ENCODE peak calls at places on chromosomes 1 and 21, in five cellular contexts. X is fibroblast of lung, R is PC-3, F is endodermal cell, T is colonic mucosa. O is an unnamed sample.

GRCh38 chr1:177286396-177286795 is 115.6 kb downstream of the BRINP2 start:
- DNase-seq in F (no peak), T (no peak), R (no peak), X (peak; percentile 95), O (no peak)

GRCh38 chr21:31873275-31873695 is 465 bp downstream of the HUNK start:
- DNase-seq in R (no peak), F (peak; percentile 78), T (peak; percentile 45), X (no peak), O (no peak)

GRCh38 chr1:206643118-206643698 is 7.9 kb downstream of the DYRK3 start:
- DNase-seq in T (no peak), R (no peak), X (no peak), F (no peak), O (no peak)

GRCh38 chr1:4590766-4591165 is 63.6 kb upstream of the AJAP1 start:
- DNase-seq in T (no peak), X (no peak), R (no peak), F (no peak), O (no peak)

GRCh38 chr1:234479310-234479559 is 256 bp upstream of the TARBP1 start:
- DNase-seq in T (no peak), R (no peak), X (no peak), F (no peak), O (no peak)

GRCh38 chr1:21174638-21175323 is 1.9 kb downstream of the EIF4G3 start:
- DNase-seq in F (no peak), X (peak; percentile 69), R (peak; percentile 27), T (no peak), O (peak; percentile 53)

GRCh38 chr21:15992171-15992570 is 262.4 kb downstream of the USP25 start:
- DNase-seq in T (no peak), F (no peak), X (peak; percentile 62), R (peak; percentile 58), O (peak; percentile 97)

GRCh38 chr1:220874201-220874655 is 5.0 kb upstream of the HLX start:
- DNase-seq in R (peak; percentile 72), F (peak; percentile 85), X (peak; percentile 70), T (peak; percentile 67), O (peak; percentile 93)

GRCh38 chr1:226611301-226611700 is 62.7 kb downstream of the STUM start:
- DNase-seq in F (peak; percentile 49), R (no peak), X (no peak), T (no peak), O (no peak)

GRCh38 chr1:221074325-221074724 is 195.1 kb downstream of the HLX start:
- DNase-seq in T (no peak), X (no peak), R (peak; percentile 34), F (no peak), O (no peak)

GRCh38 chr1:31127266-31127665 is 61.7 kb upstream of the PUM1 start:
- DNase-seq in T (no peak), X (peak; percentile 42), F (no peak), R (no peak), O (no peak)

GRCh38 chr1:213481395-213481794 is 430.4 kb downstream of the RPS6KC1 start:
- DNase-seq in X (no peak), R (no peak), F (no peak), T (no peak), O (no peak)

GRCh38 chr1:23194119-23194984 is 22.9 kb downstream of the HTR1D start:
- DNase-seq in X (peak; percentile 60), T (no peak), R (peak; percentile 77), F (no peak), O (no peak)

GRCh38 chr1:32651461-32652073 is 559 bp downstream of the RBBP4 start:
- DNase-seq in R (peak; percentile 33), X (no peak), F (no peak), T (no peak), O (no peak)

GRCh38 chr1:119621714-119622113 is 26.4 kb downstream of the ZNF697 start:
- DNase-seq in T (peak; percentile 52), R (no peak), X (no peak), F (no peak), O (no peak)

GRCh38 chr1:5896706-5897105 is 95.5 kb downstream of the NPHP4 start:
- DNase-seq in X (no peak), F (peak; percentile 81), T (no peak), R (no peak), O (no peak)

GRCh38 chr1:109498161-109498801 is 4.4 kb downstream of the CYB561D1 start:
- DNase-seq in T (no peak), X (peak; percentile 25), F (peak; percentile 92), R (peak; percentile 28), O (peak; percentile 48)

GRCh38 chr1:198179556-198179981 is 22.8 kb downstream of the NEK7 start:
- DNase-seq in F (no peak), T (no peak), R (peak; percentile 11), X (peak; percentile 73), O (no peak)

GRCh38 chr1:110606784-110607662 is 865 bp upstream of the KCNA2 start:
- DNase-seq in X (no peak), F (peak; percentile 81), R (no peak), T (no peak), O (peak; percentile 10)

GRCh38 chr1:220750126-220750525 is 2.0 kb downstream of the MTARC2 start:
- DNase-seq in X (peak; percentile 48), R (no peak), F (no peak), T (no peak), O (peak; percentile 16)

GRCh38 chr21:33940846-33941245 is 25.2 kb upstream of the ATP5PO start:
- DNase-seq in F (no peak), X (peak; percentile 57), T (no peak), R (no peak), O (no peak)

GRCh38 chr1:27887215-27888035 is 15.1 kb downstream of the THEMIS2 start:
- DNase-seq in T (no peak), F (no peak), X (no peak), R (no peak), O (no peak)

GRCh38 chr1:2796890-2797740 is 4.4 kb downstream of the TTC34 start:
- DNase-seq in X (no peak), T (no peak), F (no peak), R (no peak), O (no peak)

GRCh38 chr1:93629101-93630059 is 52.3 kb downstream of the BCAR3 start:
- DNase-seq in R (peak; percentile 85), X (peak; percentile 90), T (peak; percentile 62), F (no peak), O (peak; percentile 82)

GRCh38 chr21:32184485-32184884 is 94.4 kb downstream of the MIS18A start:
- DNase-seq in T (no peak), X (no peak), R (no peak), F (peak; percentile 63), O (no peak)

GRCh38 chr1:64242895-64243756 is 39.7 kb downstream of the UBE2U start:
- DNase-seq in F (no peak), R (peak; percentile 72), T (no peak), X (peak; percentile 80), O (peak; percentile 46)

DNA sequence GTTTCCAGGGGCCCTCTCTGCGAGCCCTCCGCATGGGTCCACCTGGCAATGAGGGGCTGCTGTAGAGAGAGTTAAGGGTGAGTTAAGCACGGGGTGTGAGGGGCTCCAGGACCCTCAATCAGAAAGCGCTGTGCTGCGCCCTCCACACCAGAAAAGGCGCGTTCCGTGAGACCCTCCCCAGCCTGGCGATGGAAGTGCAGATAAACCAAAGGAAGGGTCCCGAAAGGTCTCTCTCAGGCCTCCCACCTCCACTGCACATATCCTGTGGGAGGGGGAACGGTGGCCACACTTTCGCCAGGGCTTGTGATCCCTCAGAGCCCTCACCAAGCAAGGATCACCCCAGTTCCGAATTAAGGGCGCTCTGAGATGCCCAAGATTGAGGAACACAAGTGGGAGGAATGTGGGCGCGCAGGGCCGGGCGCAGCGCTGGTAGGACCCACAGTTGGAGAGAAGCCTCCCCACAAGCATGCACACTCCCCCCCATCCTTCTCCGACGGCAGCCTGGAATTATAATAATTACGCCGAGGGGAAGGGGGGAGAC is 1.1 kb downstream of the WNT3A start:
- DNase-seq in R (no peak), F (peak; percentile 55), T (no peak), X (no peak), O (no peak)
- H3K9ac ChIP-seq in R (no peak overlapping the region), F (no peak overlapping the region), T (no peak overlapping the region), X (no peak overlapping the region), O (no peak overlapping the region)

DNA sequence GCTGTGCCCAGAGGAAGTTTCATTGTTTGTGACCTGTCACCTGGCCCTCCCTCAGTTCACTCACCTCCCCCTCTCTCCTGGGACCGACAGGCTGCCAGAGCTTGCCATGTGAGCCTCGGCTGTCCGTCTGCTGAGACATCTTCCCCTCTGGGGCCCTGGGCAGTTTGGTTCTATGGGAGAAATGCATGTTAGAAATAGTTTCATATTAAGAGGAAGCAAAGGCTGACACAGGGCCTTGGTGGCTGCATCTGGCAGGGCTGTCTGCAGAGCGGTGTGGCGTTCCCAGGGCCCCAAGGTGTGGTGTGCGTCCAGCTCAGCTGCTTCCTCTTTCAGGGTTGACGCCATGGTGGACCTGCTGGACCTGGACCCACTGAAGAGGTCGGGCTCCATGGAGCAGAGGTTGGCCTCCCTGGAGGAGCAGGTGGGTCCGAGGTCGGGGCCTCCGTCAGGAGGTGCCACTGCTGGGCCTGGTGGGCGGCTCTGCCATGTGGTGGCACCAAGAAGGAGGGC is 31.9 kb upstream of the LRRC3 start:
- DNase-seq in R (no peak), T (no peak), F (peak; percentile 47), X (no peak), O (no peak)
- H3K9ac ChIP-seq in R (no peak overlapping the region), T (no peak overlapping the region), F (no peak overlapping the region), X (no peak overlapping the region), O (no peak overlapping the region)

GRCh38 chr1:35565742-35566133 is 7.4 kb upstream of the TFAP2E start:
- DNase-seq in R (no peak), F (peak; percentile 30), X (no peak), T (no peak), O (no peak)

GRCh38 chr1:35563166-35563565 is 5.6 kb downstream of the NCDN start:
- DNase-seq in X (no peak), F (no peak), T (no peak), R (no peak), O (no peak)

GRCh38 chr1:35567947-35568558 is 5.1 kb upstream of the TFAP2E start:
- DNase-seq in R (no peak), T (no peak), X (no peak), F (no peak), O (no peak)

GRCh38 chr1:35564037-35564883 is 6.7 kb downstream of the NCDN start:
- DNase-seq in T (peak; percentile 88), R (peak; percentile 81), F (peak; percentile 95), X (peak; percentile 79), O (peak; percentile 70)

DNA sequence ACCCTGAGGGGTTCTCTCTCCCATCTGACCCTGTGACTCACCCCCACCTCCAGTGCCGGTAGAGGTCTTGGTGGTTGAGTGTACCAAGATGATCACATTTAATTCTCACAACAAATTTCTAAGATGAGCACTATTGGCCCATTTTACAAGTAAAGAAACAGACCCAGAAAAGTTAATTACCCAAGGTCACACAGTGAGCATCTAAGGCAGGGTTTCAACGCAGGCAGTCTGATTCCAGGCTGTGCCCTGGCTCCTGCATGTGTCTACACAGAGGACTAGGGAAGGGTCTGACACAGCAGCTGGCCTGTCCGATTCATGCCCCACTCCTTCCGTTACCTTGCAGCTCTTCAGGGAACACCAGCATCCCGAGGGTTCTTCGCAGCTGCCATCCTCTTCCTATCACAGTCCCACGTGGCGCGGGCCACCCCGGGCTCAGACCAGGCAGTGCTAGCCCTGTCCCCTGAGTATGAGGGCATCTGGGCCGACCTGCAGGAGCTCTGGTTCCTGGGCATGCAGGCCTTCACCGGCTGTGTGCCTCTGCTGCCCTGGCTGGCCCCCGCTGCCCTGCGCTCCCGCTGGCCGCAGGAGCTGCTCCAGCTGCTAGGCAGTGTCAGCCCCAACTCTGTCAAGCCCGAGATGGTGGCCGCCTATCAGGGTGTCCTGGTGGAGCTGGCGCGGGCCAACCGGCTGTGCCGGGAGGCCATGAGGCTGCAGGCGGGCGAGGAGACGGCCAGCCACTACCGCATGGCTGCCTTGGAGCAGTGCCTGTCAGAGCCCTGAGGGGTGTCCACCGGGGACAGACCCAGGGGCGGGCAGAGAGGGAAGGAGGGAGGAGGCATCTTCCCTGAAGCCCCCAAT is 7.5 kb downstream of the NCDN start:
- DNase-seq in T (no peak), R (no peak), X (no peak), F (no peak), O (no peak)
- H3K9ac ChIP-seq in T (no peak overlapping the region), R (no peak overlapping the region), X (no peak overlapping the region), F (no peak overlapping the region), O (no peak overlapping the region)

GRCh38 chr1:15424981-15425380 is 13.3 kb upstream of the CTRC start:
- DNase-seq in F (no peak), T (no peak), X (no peak), R (no peak), O (no peak)
- H3K9ac ChIP-seq in F (no peak overlapping the region), T (peak overlapping the region; percentile 79), X (no peak overlapping the region), R (no peak overlapping the region), O (no peak overlapping the region)